ENCODE peak calls at places on chromosomes 5 and 9, in ten cellular contexts. F is transverse colon, V is neural progenitor cell, K is psoas muscle, H is cardiac muscle cell, U is choroid plexus epithelial cell, S is IMR-90, B is cardiac fibroblast, A is neural crest cell, X is SK-N-SH. P is an unnamed sample.

GRCh38 chr5:180563994-180564393 is 27.3 kb downstream of the SCGB3A1 start:
- DNase-seq in H (no peak), B (no peak), V (no peak), F (no peak), S (no peak), U (no peak), X (no peak), A (no peak), K (no peak), P (no peak)

GRCh38 chr9:106111039-106111740 is 416.8 kb downstream of the TMEM38B start:
- DNase-seq in A (no peak), B (no peak), V (peak; percentile 15), S (no peak), F (no peak), H (no peak), X (no peak), K (no peak), U (no peak), P (no peak)

GRCh38 chr9:81896067-81896466 is 32.2 kb upstream of the SPATA31D4 start:
- DNase-seq in S (no peak), V (no peak), F (no peak), H (no peak), U (no peak), A (no peak), X (no peak), B (no peak), K (no peak), P (no peak)

GRCh38 chr9:97962575-97962974 is 20.6 kb upstream of the ANP32B start:
- DNase-seq in X (no peak), H (no peak), F (no peak), K (no peak), A (no peak), U (no peak), B (no peak), V (no peak), S (no peak), P (no peak)

GRCh38 chr9:121906074-121906520 is 187.0 kb downstream of the TTLL11 start:
- DNase-seq in F (no peak), B (peak; percentile 34), V (no peak), H (no peak), S (peak; percentile 68), X (no peak), A (no peak), K (no peak), U (peak; percentile 58), P (peak; percentile 16)

GRCh38 chr9:34197756-34198711 is 19.2 kb downstream of the UBAP1 start:
- DNase-seq in H (no peak), S (no peak), F (no peak), K (no peak), V (peak; percentile 51), X (no peak), A (no peak), U (no peak), B (no peak), P (no peak)

GRCh38 chr9:69549310-69550202 is 122.6 kb downstream of the APBA1 start:
- DNase-seq in A (peak; percentile 23), H (peak; percentile 75), V (peak; percentile 63), K (no peak), S (peak; percentile 61), B (peak; percentile 65), X (peak; percentile 44), U (peak; percentile 62), F (no peak), P (peak; percentile 54)

GRCh38 chr5:54514841-54515432 is 2.6 kb upstream of the SNX18 start:
- DNase-seq in B (no peak), F (no peak), V (no peak), U (peak; percentile 74), H (no peak), A (no peak), X (no peak), S (peak; percentile 81), K (no peak), P (no peak)

GRCh38 chr5:170611446-170612088 is 107.7 kb downstream of the KCNIP1 start:
- DNase-seq in S (no peak), X (no peak), V (no peak), K (no peak), F (no peak), U (peak; percentile 51), A (no peak), B (no peak), H (peak; percentile 64), P (no peak)

GRCh38 chr9:81622471-81623245 is 66.7 kb downstream of the TLE1 start:
- DNase-seq in A (no peak), X (no peak), V (peak; percentile 51), K (no peak), B (no peak), S (no peak), F (no peak), U (no peak), H (no peak), P (no peak)

GRCh38 chr5:76083555-76084495 is 642 bp downstream of the SV2C start:
- DNase-seq in F (no peak), H (peak; percentile 44), S (no peak), B (no peak), U (no peak), V (peak; percentile 80), X (peak; percentile 65), A (peak; percentile 27), K (no peak), P (no peak)

GRCh38 chr9:14883310-14883944 is 26.8 kb downstream of the FREM1 start:
- DNase-seq in U (no peak), X (no peak), A (no peak), S (no peak), F (no peak), V (no peak), B (peak; percentile 6), K (no peak), H (no peak), P (no peak)

GRCh38 chr5:26663500-26663899 is 374.9 kb downstream of the CDH9 start:
- DNase-seq in K (no peak), X (no peak), U (no peak), V (no peak), S (no peak), B (no peak), F (no peak), H (no peak), A (no peak), P (no peak)

GRCh38 chr5:68843600-68844342 is 250.0 kb upstream of the SLC30A5 start:
- DNase-seq in S (no peak), K (no peak), V (no peak), B (no peak), F (no peak), U (no peak), H (no peak), X (no peak), A (no peak), P (no peak)

DNA sequence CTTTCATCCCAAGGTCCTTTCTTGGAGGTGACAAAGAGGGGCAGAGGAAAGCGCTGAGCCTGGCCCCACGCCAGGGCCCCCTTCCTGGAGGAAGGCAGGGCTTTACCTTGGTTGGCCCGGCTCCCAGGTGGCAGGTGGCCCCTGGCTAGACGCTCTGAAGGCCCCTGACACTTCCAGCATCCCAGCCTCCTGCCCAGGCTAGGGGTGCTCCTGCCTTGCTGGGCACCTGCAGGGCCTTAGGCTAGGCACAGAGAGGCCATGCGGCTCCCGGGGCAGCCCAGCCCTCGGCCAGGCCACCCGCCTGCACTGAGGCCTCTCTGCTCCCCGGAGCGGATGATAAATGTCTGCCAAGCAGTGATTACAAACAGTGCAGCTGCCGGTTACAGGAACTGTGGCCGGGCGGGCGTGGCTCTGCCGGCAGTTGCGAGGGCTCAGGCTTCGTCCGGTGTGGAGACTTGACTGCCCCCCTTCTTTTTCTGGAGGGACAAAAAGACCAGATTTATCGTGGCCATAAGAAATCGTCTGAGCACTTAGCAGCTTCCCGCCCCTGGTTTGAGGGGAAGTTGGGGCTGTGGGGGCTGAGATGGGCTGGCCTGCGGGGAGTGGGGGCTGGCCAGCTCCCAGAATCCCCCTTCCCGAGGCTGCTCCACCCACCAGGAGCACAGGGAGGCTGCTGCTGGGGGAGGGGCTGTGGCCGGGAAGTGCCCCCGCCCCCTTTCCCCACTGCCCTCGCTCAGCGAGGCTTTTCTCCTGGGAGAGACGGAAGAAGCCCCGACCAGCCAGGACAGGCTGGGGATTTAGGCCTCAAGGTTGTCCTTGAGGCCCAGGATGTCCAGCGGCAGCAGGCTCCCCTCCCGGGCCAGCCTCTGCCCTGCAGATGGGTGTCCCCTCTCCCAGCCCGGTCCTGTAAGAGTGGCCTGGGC is 31.6 kb upstream of the UBAC1 start:
- DNase-seq in S (peak; percentile 84), A (peak; percentile 63), K (peak; percentile 85), B (peak; percentile 95), F (peak; percentile 80), X (peak; percentile 89), V (peak; percentile 86), U (peak; percentile 86), H (peak; percentile 81), P (peak; percentile 40)
- TF ChIP-seq CTCF in S (no peak), A (no peak), K (no peak), B (no peak), F (no peak), X (no peak), V (no peak), U (no peak), H (no peak), P (no peak)

GRCh38 chr9:78021692-78022091 is 9.9 kb downstream of the GNAQ start:
- DNase-seq in H (no peak), K (no peak), F (peak; percentile 60), X (no peak), A (no peak), S (no peak), B (peak; percentile 51), V (peak; percentile 34), U (peak; percentile 70), P (no peak)
- TF ChIP-seq CTCF in H (peak; percentile 38), K (no peak), F (peak; percentile 8), X (no peak), A (no peak), S (no peak), B (peak; percentile 36), V (no peak), U (peak; percentile 58), P (no peak)

GRCh38 chr9:92636627-92637026 is 33.3 kb downstream of the IPPK start:
- DNase-seq in F (no peak), H (no peak), V (no peak), B (no peak), K (no peak), U (no peak), X (no peak), S (no peak), A (no peak), P (no peak)
- TF ChIP-seq CTCF in F (no peak), H (no peak), V (no peak), B (peak; percentile 17), K (no peak), U (peak; percentile 27), X (peak; percentile 37), S (peak; percentile 2), A (no peak), P (no peak)

DNA sequence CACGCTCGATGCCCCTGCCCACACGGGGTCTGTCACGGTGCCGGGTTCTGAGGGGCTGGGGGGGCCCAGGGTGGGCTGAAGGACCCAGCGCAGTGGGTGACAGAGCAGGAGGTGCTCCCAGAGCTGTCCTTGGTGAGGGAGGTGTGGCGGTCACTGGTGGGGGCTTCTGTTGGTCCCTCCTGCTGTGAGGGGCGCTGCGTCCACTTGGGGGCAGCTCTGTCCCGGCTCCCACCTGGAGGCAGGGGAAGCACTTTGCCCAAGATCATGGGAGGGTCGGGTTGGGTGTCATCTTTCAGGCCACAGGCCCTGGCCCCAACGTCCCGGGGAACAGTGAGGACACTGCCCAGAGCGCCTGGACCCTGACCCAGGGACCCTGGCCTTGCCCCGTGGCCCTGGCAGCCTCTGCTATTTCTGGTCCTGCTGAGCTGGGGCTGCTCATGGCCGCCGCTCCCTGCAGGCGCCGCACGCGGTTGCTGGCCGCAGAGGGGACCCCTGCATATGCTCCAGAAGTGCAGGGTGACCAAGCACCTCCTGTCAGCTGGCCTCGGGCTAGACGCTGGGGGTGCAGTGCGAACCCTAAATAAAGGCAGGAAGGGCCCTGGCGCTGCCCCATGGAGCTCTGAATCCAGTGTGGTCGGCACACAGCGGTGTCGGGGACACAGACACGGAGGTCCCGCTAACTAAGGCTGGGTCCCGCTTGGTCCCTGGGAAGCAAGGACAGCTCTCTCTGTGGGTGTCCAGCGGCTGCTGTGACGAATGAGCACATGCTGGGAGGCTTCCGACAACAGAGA is 11.6 kb upstream of the RNU6ATAC start:
- DNase-seq in X (peak; percentile 76), A (no peak), F (no peak), S (no peak), H (peak; percentile 56), K (peak; percentile 22), B (peak; percentile 17), U (no peak), V (no peak), P (no peak)
- TF ChIP-seq CTCF in X (peak; percentile 15), A (peak; percentile 13), F (no peak), S (peak; percentile 28), H (peak; percentile 35), K (peak; percentile 21), B (peak; percentile 2), U (peak; percentile 28), V (no peak), P (no peak)